ENCODE peak calls at places on chromosomes 12 and 14, in four cellular contexts. F is tibial artery, B is uterus, Y is ovary. G is an unnamed sample. For H3K4me1, the result is how much of the 10 kb centered on the place peaks cover.

GRCh38 chr12:83016226-83016835 is 329.6 kb downstream of the TMTC2 start:
- DNase-seq in B (peak), F (no peak), Y (peak), G (no peak)

GRCh38 chr12:109497675-109498074 is 20.2 kb downstream of the UBE3B start:
- DNase-seq in F (no peak), Y (no peak), B (no peak), G (no peak)

GRCh38 chr12:130956009-130956408 is 2.3 kb downstream of the ADGRD1 start:
- DNase-seq in B (no peak), F (no peak), Y (no peak), G (no peak)

GRCh38 chr14:88746042-88746441 is 46.7 kb downstream of the EML5 start:
- DNase-seq in Y (no peak), B (no peak), F (no peak), G (no peak)

GRCh38 chr12:18139989-18140596 is 50.1 kb upstream of the RERGL start:
- DNase-seq in F (no peak), B (no peak), Y (no peak), G (no peak)

GRCh38 chr12:105567061-105567460 is 236.6 kb downstream of the C12orf75 start:
- DNase-seq in F (no peak), B (no peak), Y (no peak), G (no peak)

GRCh38 chr12:89971880-89972279 is 263.2 kb upstream of the ATP2B1 start:
- DNase-seq in Y (no peak), B (no peak), F (no peak), G (no peak)

GRCh38 chr14:89378119-89378518 is 38.9 kb downstream of the FOXN3 start:
- DNase-seq in F (no peak), B (no peak), Y (no peak), G (no peak)

GRCh38 chr14:91419044-91419397 is 1.4 kb upstream of the CCDC88C start:
- DNase-seq in B (no peak), Y (no peak), F (no peak), G (no peak)

GRCh38 chr14:90456551-90456950 is 59.7 kb downstream of the CALM1 start:
- DNase-seq in Y (no peak), F (no peak), B (no peak), G (no peak)

GRCh38 chr12:118958520-118958919 is 22.8 kb upstream of the SRRM4 start:
- DNase-seq in Y (no peak), B (no peak), F (no peak), G (no peak)

GRCh38 chr14:105126126-105126969 is 42.2 kb downstream of the JAG2 start:
- DNase-seq in F (peak), B (no peak), Y (no peak), G (no peak)

GRCh38 chr12:122517877-122518276 is 8.9 kb downstream of the RSRC2 start:
- DNase-seq in B (no peak), Y (no peak), F (no peak), G (no peak)

GRCh38 chr12:79262938-79263337 is 398.4 kb downstream of the SYT1 start:
- DNase-seq in B (no peak), Y (no peak), F (no peak), G (no peak)

GRCh38 chr12:14776236-14776959 is 26.9 kb downstream of the WBP11 start:
- DNase-seq in F (no peak), B (no peak), Y (no peak), G (no peak)

GRCh38 chr14:84209021-84209420 is 1320.9 kb upstream of the FLRT2 start:
- DNase-seq in F (no peak), B (no peak), Y (no peak), G (no peak)

GRCh38 chr12:53115112-53115890 is 12.0 kb downstream of the SOAT2 start:
- DNase-seq in Y (no peak), B (no peak), F (no peak), G (no peak)

GRCh38 chr14:58104808-58105207 is 47.2 kb downstream of the ARMH4 start:
- DNase-seq in Y (no peak), B (no peak), F (no peak), G (no peak)

GRCh38 chr14:94111276-94112095 is 950 bp downstream of the IFI27 start:
- DNase-seq in Y (no peak), F (no peak), B (no peak), G (no peak)

DNA sequence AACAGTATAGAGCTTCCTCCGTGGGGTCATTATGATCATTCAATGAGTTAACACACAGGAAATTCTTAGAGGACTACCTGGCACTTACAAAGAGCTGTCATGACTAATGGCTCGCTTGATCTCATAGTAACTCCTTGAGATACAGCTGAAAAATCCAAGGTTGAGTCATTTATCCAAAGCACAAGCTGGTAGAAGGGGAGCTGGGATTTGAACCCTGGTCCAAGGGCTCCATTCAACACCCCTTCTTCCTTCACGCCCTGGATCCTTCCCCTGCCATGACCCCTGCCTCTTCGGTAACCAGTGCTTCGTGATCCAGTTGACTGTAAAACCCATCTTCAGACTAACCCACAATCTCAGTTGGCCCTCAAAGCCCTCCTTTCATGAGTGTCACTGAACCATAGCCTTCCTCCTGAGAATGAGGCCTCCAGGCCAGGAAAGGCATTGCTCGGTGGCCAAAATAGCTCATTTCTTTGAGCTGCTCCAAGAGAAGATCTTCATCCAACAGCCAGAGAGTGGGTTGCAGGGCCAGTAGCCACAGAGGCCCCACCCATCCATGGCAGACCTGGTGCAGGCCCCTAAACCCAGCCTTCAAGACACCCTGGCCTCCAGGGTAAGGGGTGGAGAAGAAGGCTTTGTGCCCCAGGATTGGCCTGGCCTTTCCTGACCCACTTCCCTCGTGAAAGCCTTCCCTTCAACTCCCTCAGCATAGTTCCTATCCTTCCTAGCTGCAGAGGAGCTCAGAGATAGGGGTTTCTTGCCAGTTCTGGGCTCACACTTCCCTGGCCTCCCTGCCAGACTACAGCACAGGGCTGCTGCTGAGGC is 7.7 kb downstream of the ZFP36L1 start:
- DNase-seq in B (peak), F (no peak), Y (no peak), G (peak)
- H3K4me1 ChIP-seq in B (under half), F (half or more), Y (under half), G (under half)

DNA sequence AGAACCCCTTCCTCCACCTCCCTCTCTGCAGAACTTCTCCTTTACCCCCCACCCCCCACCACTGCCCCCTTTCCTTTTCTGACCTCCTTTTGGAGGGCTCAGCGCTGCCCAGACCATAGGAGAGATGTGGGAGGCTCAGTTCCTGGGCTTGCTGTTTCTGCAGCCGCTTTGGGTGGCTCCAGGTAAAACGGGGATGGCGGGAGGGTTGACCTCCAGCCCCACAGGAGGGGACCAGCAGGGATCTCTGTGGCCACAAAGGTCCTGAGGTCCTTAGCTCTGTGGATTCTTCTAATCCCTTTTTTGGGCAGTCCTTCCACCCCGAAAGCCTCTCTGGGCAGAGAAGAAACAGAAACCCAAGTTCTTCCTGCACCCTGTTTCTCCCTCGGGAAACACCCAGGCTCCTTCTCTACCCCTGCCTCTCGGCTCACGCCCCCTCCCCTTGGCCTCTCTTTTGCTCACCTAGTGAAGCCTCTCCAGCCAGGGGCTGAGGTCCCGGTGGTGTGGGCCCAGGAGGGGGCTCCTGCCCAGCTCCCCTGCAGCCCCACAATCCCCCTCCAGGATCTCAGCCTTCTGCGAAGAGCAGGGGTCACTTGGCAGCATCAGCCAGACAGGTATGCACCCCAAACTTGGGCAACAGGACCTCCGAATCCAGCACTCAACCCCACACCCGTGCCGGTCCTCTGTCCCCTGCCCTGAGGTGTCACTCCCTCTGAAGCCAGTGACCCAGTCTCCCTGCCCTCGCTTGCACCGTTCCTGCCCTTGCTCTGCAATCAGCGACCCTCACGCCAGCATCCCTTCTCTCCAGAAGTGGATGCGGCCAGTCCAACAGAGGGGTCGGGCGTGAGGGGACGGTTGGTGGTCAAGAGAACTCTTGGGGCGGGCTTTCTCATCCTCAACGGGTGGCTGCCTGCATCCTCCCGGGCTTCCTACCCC is 675 bp downstream of the LAG3 start:
- DNase-seq in F (no peak), Y (peak), B (no peak), G (no peak)
- H3K27ac ChIP-seq in F (no peak), Y (peak), B (peak), G (no peak)

GRCh38 chr12:10406725-10407124 is 2.8 kb downstream of the KLRC4 start:
- DNase-seq in F (peak), Y (no peak), B (no peak), G (no peak)
- TF ChIP-seq CTCF in F (no peak), Y (no peak), B (no peak), G (no peak)

DNA sequence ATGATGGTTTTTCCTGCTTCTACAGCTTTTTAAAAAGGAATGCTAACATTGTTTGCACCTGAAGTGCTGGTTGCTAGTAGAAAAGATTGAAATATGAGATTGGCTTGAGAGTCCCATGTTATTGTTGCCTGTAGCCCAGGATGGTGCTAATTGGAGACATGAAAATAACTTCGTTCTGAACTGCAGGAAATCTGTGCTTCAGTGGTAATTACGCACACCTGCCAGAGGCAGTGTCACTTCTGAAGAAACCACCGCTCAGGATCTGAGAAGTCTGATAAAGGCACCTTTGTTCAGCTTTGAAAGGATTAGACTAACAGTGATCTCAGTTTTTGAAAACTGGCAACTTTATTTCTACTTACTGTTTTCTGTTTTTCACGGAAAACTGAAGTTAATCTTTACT is 15.5 kb upstream of the ATP6V0A2 start:
- DNase-seq in Y (no peak), F (no peak), B (no peak), G (no peak)
- H3K4me1 ChIP-seq in Y (under half), F (under half), B (under half), G (under half)

GRCh38 chr12:120488057-120488660 is 7.8 kb upstream of the DYNLL1 start:
- DNase-seq in B (peak), Y (no peak), F (no peak), G (no peak)
- H3K27ac ChIP-seq in B (peak), Y (no peak), F (no peak), G (no peak)

G was measured in right atrium auricular region.